ENCODE peak calls at places on chromosomes 7 and 10, in four cellular contexts. X is endodermal cell; L is CD4-positive, alpha-beta memory T cell; D is CD8-positive, alpha-beta memory T cell. Y is an unnamed sample.

GRCh38 chr7:4479367-4480039 is 202.6 kb upstream of the FOXK1 start:
- DNase-seq in X (peak; percentile 85), D (no peak), L (no peak), Y (peak; percentile 23)

GRCh38 chr10:24254180-24254579 is 45.2 kb downstream of the KIAA1217 start:
- DNase-seq in X (no peak), L (no peak), D (no peak), Y (peak; percentile 72)

GRCh38 chr10:100022403-100022802 is 12.7 kb upstream of the DNMBP start:
- DNase-seq in L (no peak), X (no peak), D (no peak), Y (no peak)

GRCh38 chr10:23343591-23344225 is 889 bp downstream of the C10orf67 start:
- DNase-seq in X (peak; percentile 90), L (peak; percentile 43), D (peak; percentile 25), Y (peak; percentile 41)

GRCh38 chr7:42107484-42107883 is 129.5 kb downstream of the GLI3 start:
- DNase-seq in D (no peak), L (no peak), X (peak; percentile 85), Y (no peak)

GRCh38 chr7:22610258-22610657 is 110.3 kb upstream of the STEAP1B start:
- DNase-seq in X (no peak), L (no peak), D (no peak), Y (no peak)

GRCh38 chr10:92691591-92692084 is 1.9 kb downstream of the HHEX start:
- DNase-seq in X (peak; percentile 78), D (no peak), L (no peak), Y (peak; percentile 56)

GRCh38 chr10:117497736-117498135 is 44.8 kb upstream of the EMX2 start:
- DNase-seq in X (peak; percentile 28), L (no peak), D (no peak), Y (no peak)

GRCh38 chr10:99633832-99634231 is 13.6 kb upstream of the SLC25A28 start:
- DNase-seq in D (no peak), L (no peak), X (no peak), Y (no peak)

GRCh38 chr10:127293640-127294039 is 97.2 kb upstream of the INSYN2A start:
- DNase-seq in D (peak; percentile 60), X (no peak), L (peak; percentile 67), Y (no peak)

DNA sequence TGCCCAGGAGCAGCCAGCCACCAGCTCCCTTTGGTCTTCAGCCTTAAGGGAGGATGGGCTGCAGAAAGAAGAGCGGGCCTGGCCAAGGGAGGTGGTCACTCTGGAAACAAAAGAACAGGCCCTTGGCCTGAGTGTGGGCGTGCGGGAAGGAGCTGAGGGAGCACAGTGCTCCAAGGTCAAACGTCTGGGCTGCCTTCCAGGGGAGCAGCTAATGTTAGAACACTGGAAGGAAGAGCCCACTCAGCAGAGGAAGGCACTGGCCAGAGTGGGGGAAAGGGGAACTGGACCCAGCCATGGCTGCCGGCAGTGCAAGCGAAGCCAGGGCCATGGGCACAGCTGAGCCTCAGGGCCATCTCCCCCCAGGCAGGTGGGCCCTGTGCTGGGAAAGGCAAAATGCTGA is 42.7 kb downstream of the FAM53B start:
- DNase-seq in X (no peak), L (peak; percentile 17), D (no peak), Y (peak; percentile 93)
- H3K27ac ChIP-seq in X (no peak overlapping the region), L (peak overlapping the region; percentile 90), D (peak overlapping the region; percentile 52), Y (peak overlapping the region; percentile 92)

DNA sequence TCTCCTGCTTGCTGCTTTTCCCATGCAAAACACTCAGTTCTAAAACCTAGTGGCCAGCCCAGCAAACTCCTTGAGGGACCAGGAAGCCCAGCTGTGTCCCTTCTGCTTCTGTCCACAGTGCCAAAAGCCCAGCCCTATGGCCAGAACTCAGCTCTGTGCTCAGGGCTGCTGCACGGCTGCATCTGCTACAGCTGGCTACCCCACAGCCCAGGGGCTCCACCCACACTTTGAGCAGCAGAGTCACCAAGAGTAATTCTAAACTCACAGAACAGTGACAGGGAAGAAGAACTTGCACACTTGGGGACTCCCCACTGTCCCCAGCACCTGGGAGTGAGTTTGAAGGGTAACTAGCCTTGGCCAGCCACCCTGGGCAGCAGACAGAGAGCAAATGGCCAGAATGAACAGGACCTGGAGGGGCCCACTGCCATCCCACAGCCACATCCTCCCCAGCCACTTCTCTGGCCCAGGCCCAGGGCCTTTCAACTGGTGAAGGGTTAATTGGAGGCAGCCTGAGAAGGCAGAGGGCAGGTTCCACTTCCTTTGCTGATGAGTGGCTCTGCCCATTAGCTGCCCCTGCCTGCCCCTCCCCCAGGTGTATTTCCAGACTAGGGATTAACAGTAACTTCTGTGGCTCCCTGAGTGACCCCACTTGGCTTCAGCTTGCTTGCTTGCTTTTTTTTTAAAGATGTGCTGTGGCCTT is 28.1 kb upstream of the TRIM8 start:
- DNase-seq in X (peak; percentile 54), D (no peak), L (no peak), Y (peak; percentile 93)
- H3K27ac ChIP-seq in X (no peak overlapping the region), D (no peak overlapping the region), L (no peak overlapping the region), Y (peak overlapping the region; percentile 82)

DNA sequence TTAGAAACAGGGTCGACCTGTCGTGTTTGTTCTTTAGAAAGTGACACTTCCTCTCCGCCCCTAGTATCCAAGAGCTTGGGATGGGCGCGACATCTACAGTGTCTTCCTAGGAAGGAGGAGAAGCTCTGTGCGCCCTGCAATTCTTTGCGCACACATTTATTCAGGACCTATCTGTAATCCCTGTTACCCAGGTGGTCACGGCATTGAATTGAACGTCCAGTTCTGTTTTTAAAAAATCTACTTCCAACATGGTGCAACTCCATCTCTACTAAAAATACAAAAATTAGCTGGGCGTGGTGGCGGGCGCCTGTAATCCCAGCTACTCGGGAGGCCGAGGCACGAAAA is 602 bp upstream of the LAMB1 start:
- DNase-seq in D (no peak), X (no peak), L (no peak), Y (no peak)
- H3K27ac ChIP-seq in D (peak overlapping the region; percentile 53), X (no peak overlapping the region), L (no peak overlapping the region), Y (no peak overlapping the region)

DNA sequence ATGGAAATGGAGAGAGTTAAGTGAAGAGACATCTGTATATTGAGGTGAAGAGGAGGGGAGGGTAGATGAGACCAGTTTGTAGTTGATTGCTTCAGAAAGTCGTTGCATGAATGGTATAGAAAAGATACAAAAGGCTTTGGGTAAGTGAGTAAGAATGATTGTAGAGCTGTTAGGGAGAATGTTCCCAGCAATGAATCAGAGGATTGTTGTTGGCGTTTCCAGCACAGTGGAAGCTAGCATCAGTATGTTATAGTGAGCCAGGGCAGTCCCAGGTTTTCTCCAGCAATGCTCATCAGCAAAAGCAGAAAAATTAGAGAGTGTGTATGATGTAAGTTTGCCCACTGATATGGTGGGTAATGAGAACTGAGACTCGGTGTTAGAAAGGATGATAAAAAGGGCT is 15.4 kb upstream of the CDK6 start:
- DNase-seq in L (no peak), X (no peak), D (no peak), Y (no peak)
- H3K27ac ChIP-seq in L (no peak overlapping the region), X (no peak overlapping the region), D (no peak overlapping the region), Y (no peak overlapping the region)

DNA sequence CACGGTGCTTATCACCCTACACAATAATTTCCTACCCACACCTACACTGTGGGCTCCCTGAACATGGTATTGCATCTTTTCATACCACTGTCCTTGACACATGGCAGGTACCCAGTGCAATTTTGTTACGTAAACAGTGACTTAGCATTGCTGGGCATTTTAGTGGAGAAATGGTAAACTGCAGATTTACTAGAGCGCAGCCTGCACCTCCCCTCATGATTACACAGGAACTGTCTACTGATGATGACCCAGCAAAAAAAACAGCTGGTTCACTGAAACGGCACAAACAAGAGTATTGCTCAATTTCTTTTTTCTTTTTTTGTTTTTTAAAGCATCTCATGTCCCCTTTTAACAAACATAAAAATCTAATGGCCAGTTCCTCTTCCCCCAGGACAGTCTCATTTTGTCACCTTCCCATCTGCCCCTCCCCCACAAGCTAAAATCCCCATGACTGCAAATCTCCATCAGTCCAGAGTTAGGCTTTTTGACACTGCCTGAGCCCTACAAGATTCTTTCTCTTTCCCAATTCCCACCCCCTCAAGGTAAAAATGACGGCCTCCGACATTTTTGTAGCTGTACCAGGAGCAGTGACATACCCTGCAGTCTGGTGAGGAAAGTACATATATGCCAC is 2.8 kb downstream of the ZNF746 start:
- DNase-seq in L (no peak), D (no peak), X (no peak), Y (no peak)
- H3K27ac ChIP-seq in L (no peak overlapping the region), D (peak overlapping the region; percentile 60), X (no peak overlapping the region), Y (no peak overlapping the region)

DNA sequence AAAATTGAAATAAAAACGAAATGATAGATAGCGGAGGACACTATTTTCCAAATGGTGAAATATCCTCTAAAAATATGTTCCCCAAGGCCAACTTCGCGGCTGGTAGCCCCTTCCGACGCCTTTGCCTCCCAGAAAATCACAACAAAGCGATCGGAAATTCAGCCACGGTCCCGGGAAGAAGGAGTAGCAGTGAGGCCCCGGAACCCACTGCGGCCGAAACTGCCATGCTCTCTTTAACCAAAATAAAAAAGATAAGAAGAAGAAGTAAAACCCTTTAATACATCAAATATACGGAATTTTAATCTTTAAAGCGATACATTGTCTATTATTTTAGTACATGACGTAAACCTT is 4.0 kb downstream of the ZNF503 start:
- DNase-seq in L (no peak), D (no peak), X (no peak), Y (no peak)
- H3K27ac ChIP-seq in L (no peak overlapping the region), D (no peak overlapping the region), X (peak overlapping the region; percentile 70), Y (no peak overlapping the region)

DNA sequence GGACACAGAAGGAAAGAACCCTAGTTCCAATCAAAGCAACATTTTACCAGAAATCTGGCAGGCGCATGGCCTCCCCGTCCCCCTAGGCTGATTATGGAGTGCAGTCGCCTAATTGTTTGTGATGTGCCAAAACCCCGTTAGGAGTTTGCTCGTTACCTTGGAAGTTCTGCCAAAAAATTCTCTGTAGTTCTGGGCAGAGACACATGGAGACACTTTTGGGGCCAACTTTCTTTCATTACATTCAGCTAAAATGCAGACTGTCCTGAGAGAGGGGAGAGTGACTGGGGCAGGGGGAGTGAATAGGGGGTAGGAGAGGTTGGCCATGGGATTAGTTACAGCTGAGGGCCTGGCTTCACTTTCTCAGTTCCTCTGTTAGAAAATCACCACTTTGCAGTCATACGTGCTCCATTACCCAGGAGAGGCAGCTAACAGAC is 158.0 kb upstream of the NPVF start:
- DNase-seq in L (no peak), D (no peak), X (no peak), Y (no peak)
- H3K27ac ChIP-seq in L (no peak overlapping the region), D (no peak overlapping the region), X (no peak overlapping the region), Y (no peak overlapping the region)

DNA sequence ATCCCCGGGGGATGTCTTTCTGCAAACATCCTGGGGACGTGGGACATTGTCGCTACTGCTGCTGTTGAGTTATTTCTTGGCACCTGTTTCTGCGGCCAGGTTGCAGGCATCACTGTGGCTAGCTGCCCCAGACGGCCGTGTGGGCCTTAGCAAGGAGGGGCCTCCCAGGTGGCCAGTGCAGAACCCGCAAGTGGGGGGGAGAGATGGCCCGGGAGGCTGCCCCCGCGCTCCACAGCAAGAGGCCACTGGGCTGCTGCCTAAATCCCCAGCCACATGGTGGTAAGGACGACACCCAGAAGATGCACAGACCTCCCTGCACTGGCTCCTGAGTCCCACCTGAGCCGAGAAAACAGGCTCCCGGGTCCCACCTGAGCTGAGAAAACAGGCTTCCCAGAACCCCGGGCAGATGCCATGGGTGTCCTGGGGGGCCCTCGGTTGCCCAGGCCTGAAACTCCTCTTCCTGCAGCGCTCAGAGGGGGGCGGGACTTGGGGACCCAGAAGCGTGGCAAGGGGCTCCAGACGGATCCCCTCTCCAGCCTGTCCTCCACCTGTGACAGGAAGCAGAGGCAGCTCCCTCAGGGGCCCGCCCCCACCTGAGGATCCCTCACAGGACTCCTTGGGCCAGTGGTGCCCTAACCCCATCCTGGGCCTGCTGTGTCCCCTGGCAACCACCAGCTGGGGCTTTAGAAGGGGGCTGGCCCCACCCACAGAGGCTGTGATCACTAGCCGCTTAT is 952 bp upstream of the MAFK start:
- DNase-seq in D (no peak), X (no peak), L (peak; percentile 47), Y (peak; percentile 28)
- H3K27ac ChIP-seq in D (no peak overlapping the region), X (no peak overlapping the region), L (no peak overlapping the region), Y (no peak overlapping the region)

GRCh38 chr10:70672165-70672992 is at the start of gene ADAMTS14:
- DNase-seq in L (no peak), D (no peak), X (peak; percentile 84), Y (peak; percentile 56)
- H3K27ac ChIP-seq in L (no peak within 1 kb of the TSS), D (peak within 1 kb of the TSS; percentile 85), X (no peak within 1 kb of the TSS), Y (no peak within 1 kb of the TSS)

Y was measured in psoas muscle.